ENCODE peak calls at places on chromosomes 12 and 14, in eight cellular contexts. I is mucosa of descending colon; L is H54; B is GM23248; H is WTC11; W is activated CD8-positive, alpha-beta memory T cell treated with anti-CD3 and anti-CD28 coated beads, Interleukin-2, amount 50 U/mL, for 4 hours; J is NCI-H1092 treated with DMSO at 0.1 percent for 48 hours; D is mucosa of gallbladder. U is an unnamed sample.
A peak's percentile ranks its signal among the peaks of the same experiment; 100 is the strongest.

GRCh38 chr12:105960319-105961076 is 178.3 kb downstream of the NUAK1 start:
- DNase-seq in I (no peak), L (no peak), B (peak; percentile 17), H (no peak), W (no peak), J (no peak), D (no peak), U (no peak)

GRCh38 chr14:104216457-104216856 is 78.1 kb downstream of the KIF26A start:
- DNase-seq in I (peak; percentile 37), L (no peak), B (no peak), H (no peak), W (no peak), J (no peak), D (no peak), U (no peak)

GRCh38 chr12:62113366-62114011 is 146.7 kb upstream of the USP15 start:
- DNase-seq in I (peak; percentile 7), L (no peak), B (no peak), H (peak; percentile 43), W (no peak), J (no peak), D (no peak), U (no peak)

GRCh38 chr14:76951149-76951548 is 77.4 kb downstream of the IRF2BPL start:
- DNase-seq in I (no peak), L (no peak), B (peak; percentile 43), H (no peak), W (no peak), J (no peak), D (no peak), U (no peak)

GRCh38 chr14:88424573-88424972 is 39.1 kb downstream of the SPATA7 start:
- DNase-seq in I (no peak), L (no peak), B (peak; percentile 69), H (no peak), W (no peak), J (no peak), D (no peak), U (no peak)

GRCh38 chr12:124632510-124632909 is 65.1 kb upstream of the NCOR2 start:
- DNase-seq in I (no peak), L (no peak), B (no peak), H (no peak), W (no peak), J (no peak), D (no peak), U (no peak)

GRCh38 chr12:55972906-55973597 is 826 bp upstream of the RAB5B start:
- DNase-seq in I (no peak), L (no peak), B (no peak), H (no peak), W (no peak), J (no peak), D (no peak), U (no peak)

GRCh38 chr12:53258541-53259539 is 9.3 kb upstream of the ESPL1 start:
- DNase-seq in I (peak; percentile 1), L (no peak), B (no peak), H (no peak), W (no peak), J (no peak), D (no peak), U (no peak)

GRCh38 chr12:83156800-83157199 is 470.1 kb downstream of the TMTC2 start:
- DNase-seq in I (no peak), L (no peak), B (no peak), H (no peak), W (no peak), J (no peak), D (no peak), U (no peak)

GRCh38 chr14:97298775-97299174 is 501.6 kb downstream of the VRK1 start:
- DNase-seq in I (no peak), L (no peak), B (no peak), H (no peak), W (no peak), J (peak; percentile 46), D (no peak), U (no peak)

GRCh38 chr14:95059126-95059525 is 98.2 kb downstream of the DICER1 start:
- DNase-seq in I (no peak), L (no peak), B (no peak), H (no peak), W (no peak), J (no peak), D (no peak), U (no peak)

U was measured in Peyer's patch.